ENCODE peak calls at places on chromosome 16, in six cellular contexts. P is heart left ventricle, R is GM12891, X is IMR-90, K is sigmoid colon, O is A549. H is an unnamed sample.

GRCh38 chr16:12182202-12182601 is 205.7 kb downstream of the SNX29 start:
- DNase-seq in P (no peak), R (no peak), X (no peak), K (no peak), O (no peak), H (no peak)

GRCh38 chr16:2023098-2023925 is 3.4 kb upstream of the NHERF2 start:
- DNase-seq in P (peak), R (peak), X (peak), K (peak), O (peak), H (peak)

GRCh38 chr16:80931985-80932720 is 74.5 kb downstream of the CMC2 start:
- DNase-seq in P (peak), R (peak), X (peak), K (peak), O (peak), H (no peak)

GRCh38 chr16:57627184-57627871 is 1.1 kb upstream of the ADGRG1 start:
- DNase-seq in P (no peak), R (no peak), X (peak), K (no peak), O (peak), H (no peak)

GRCh38 chr16:69150146-69150865 is 17.9 kb downstream of the UTP4 start:
- DNase-seq in P (no peak), R (peak), X (peak), K (no peak), O (peak), H (peak)

GRCh38 chr16:87068316-87068715 is 248.9 kb downstream of the C16orf95 start:
- DNase-seq in P (no peak), R (no peak), X (no peak), K (peak), O (no peak), H (no peak)

GRCh38 chr16:46906360-46907060 is 22.3 kb downstream of the GPT2 start:
- DNase-seq in P (no peak), R (no peak), X (no peak), K (no peak), O (no peak), H (no peak)

GRCh38 chr16:12403746-12404658 is 399.7 kb downstream of the CPPED1 start:
- DNase-seq in P (no peak), R (no peak), X (no peak), K (no peak), O (no peak), H (no peak)

GRCh38 chr16:27315333-27316037 is 1.7 kb downstream of the IL4R start:
- DNase-seq in P (peak), R (no peak), X (peak), K (peak), O (peak), H (no peak)

GRCh38 chr16:12318661-12319463 is 342.3 kb downstream of the SNX29 start:
- DNase-seq in P (no peak), R (no peak), X (peak), K (no peak), O (no peak), H (no peak)

GRCh38 chr16:27374794-27375499 is 27.0 kb upstream of the IL21R start:
- DNase-seq in P (peak), R (no peak), X (peak), K (peak), O (peak), H (peak)

GRCh38 chr16:59632266-59632855 is 898.2 kb upstream of the GOT2 start:
- DNase-seq in P (no peak), R (no peak), X (peak), K (no peak), O (peak), H (peak)

GRCh38 chr16:85554114-85554790 is 58.9 kb upstream of the GSE1 start:
- DNase-seq in P (peak), R (peak), X (peak), K (peak), O (peak), H (peak)

GRCh38 chr16:66008136-66008535 is 358.4 kb upstream of the CDH5 start:
- DNase-seq in P (no peak), R (no peak), X (no peak), K (no peak), O (no peak), H (no peak)

GRCh38 chr16:68300736-68301459 is 9.8 kb downstream of the SLC7A6OS start:
- DNase-seq in P (no peak), R (no peak), X (no peak), K (peak), O (no peak), H (no peak)

GRCh38 chr16:48462146-48462740 is 77.0 kb upstream of the SIAH1 start:
- DNase-seq in P (no peak), R (no peak), X (no peak), K (no peak), O (peak), H (no peak)

GRCh38 chr16:17343028-17343427 is 127.7 kb downstream of the XYLT1 start:
- DNase-seq in P (no peak), R (no peak), X (no peak), K (no peak), O (no peak), H (no peak)

GRCh38 chr16:71894229-71894920 is 956 bp upstream of the IST1 start:
- DNase-seq in P (peak), R (no peak), X (peak), K (peak), O (peak), H (peak)

GRCh38 chr16:84396537-84397008 is 28.2 kb downstream of the ATP2C2 start:
- DNase-seq in P (no peak), R (no peak), X (peak), K (no peak), O (peak), H (no peak)

GRCh38 chr16:61780161-61780560 is 256.1 kb downstream of the CDH8 start:
- DNase-seq in P (no peak), R (no peak), X (no peak), K (no peak), O (no peak), H (no peak)

GRCh38 chr16:13936596-13937081 is 16.7 kb downstream of the ERCC4 start:
- DNase-seq in P (peak), R (no peak), X (peak), K (no peak), O (peak), H (no peak)

GRCh38 chr16:68287276-68288251 is 23.2 kb downstream of the SLC7A6OS start:
- DNase-seq in P (peak), R (no peak), X (peak), K (peak), O (peak), H (no peak)

GRCh38 chr16:65069766-65070165 is 52.1 kb downstream of the CDH11 start:
- DNase-seq in P (no peak), R (no peak), X (peak), K (no peak), O (no peak), H (no peak)

GRCh38 chr16:66470556-66470955 is 43.5 kb downstream of the BEAN1 start:
- DNase-seq in P (no peak), R (no peak), X (no peak), K (peak), O (no peak), H (no peak)

GRCh38 chr16:55528974-55529373 is 20.1 kb downstream of the LPCAT2 start:
- DNase-seq in P (no peak), R (no peak), X (no peak), K (no peak), O (no peak), H (no peak)

GRCh38 chr16:27363797-27364196 is 38.2 kb upstream of the IL21R start:
- DNase-seq in P (no peak), R (no peak), X (no peak), K (peak), O (peak), H (peak)

GRCh38 chr16:11233727-11234376 is 22.2 kb downstream of the SOCS1 start:
- DNase-seq in P (no peak), R (no peak), X (no peak), K (no peak), O (no peak), H (no peak)

GRCh38 chr16:12891836-12892235 is 9.6 kb upstream of the SHISA9 start:
- DNase-seq in P (no peak), R (no peak), X (no peak), K (no peak), O (no peak), H (no peak)

GRCh38 chr16:87507351-87508069 is 14.7 kb upstream of the ZCCHC14 start:
- DNase-seq in P (no peak), R (no peak), X (no peak), K (no peak), O (no peak), H (no peak)

GRCh38 chr16:67391424-67392300 is 1.6 kb downstream of the TPPP3 start:
- DNase-seq in P (no peak), R (no peak), X (no peak), K (peak), O (peak), H (no peak)

GRCh38 chr16:85289760-85290625 is 177.7 kb upstream of the CIBAR2 start:
- DNase-seq in P (no peak), R (no peak), X (no peak), K (no peak), O (no peak), H (no peak)

GRCh38 chr16:9077001-9077809 is 14.2 kb upstream of the HAPSTR1 start:
- DNase-seq in P (no peak), R (no peak), X (peak), K (no peak), O (peak), H (peak)

GRCh38 chr16:66842765-66843164 is 1.4 kb upstream of the CA7 start:
- DNase-seq in P (no peak), R (no peak), X (peak), K (no peak), O (no peak), H (peak)

GRCh38 chr16:23339781-23340180 is 37.7 kb downstream of the SCNN1B start:
- DNase-seq in P (no peak), R (no peak), X (no peak), K (no peak), O (no peak), H (no peak)

GRCh38 chr16:17887963-17888362 is 417.2 kb upstream of the XYLT1 start:
- DNase-seq in P (no peak), R (no peak), X (no peak), K (no peak), O (no peak), H (no peak)

GRCh38 chr16:73058221-73058615 is 10.3 kb upstream of the ZFHX3 start:
- DNase-seq in P (peak), R (peak), X (no peak), K (no peak), O (no peak), H (peak)
- TF ChIP-seq POLR2A in P (no peak), R (no peak), X (no peak), K (no peak), O (no peak), H (no peak)

DNA sequence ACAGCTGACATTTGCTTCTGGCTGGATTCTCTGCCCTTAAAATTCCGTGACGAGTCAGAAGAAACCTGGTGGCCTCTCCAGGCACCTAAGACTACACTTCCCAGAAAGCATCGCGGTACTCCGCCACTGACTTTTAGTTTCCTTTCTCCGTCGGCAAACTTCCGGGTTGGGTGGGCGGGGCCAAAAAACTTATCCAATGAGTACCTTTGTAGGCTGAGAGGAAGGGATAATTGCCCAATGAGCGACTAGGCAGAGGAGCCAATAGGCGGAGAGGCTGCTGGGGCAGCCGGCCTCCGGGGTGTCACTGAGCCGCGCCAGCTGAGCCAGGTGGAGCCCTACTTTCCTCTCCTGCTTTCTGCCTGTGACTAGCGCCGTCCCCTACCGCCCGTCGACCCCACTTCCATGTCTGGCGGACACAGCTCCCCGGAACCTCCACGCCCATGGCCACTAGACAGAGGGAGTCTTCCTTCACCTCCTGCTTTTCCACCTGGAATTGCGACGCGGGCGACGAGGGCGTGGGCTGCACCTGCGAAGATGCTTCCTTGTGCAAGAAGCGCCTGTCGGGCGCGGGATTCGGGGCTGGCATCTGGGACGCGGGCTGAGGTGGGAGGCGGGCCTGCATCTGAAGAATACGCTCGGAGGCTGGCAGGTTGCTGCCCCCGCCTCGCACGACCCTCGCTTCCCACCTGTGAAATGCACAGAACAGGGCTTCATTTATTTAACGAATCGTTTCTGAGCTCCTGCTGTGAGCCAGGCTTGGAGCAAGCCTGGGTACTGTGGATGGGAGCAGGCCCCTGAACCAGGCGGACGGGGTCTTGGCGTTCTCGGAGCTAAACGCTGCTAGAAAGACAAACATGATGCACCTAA is 16.5 kb upstream of the ARHGAP17 start:
- DNase-seq in P (peak), R (peak), X (peak), K (peak), O (peak), H (peak)
- TF ChIP-seq POLR2A in P (peak), R (peak), X (peak), K (peak), O (peak), H (peak)

DNA sequence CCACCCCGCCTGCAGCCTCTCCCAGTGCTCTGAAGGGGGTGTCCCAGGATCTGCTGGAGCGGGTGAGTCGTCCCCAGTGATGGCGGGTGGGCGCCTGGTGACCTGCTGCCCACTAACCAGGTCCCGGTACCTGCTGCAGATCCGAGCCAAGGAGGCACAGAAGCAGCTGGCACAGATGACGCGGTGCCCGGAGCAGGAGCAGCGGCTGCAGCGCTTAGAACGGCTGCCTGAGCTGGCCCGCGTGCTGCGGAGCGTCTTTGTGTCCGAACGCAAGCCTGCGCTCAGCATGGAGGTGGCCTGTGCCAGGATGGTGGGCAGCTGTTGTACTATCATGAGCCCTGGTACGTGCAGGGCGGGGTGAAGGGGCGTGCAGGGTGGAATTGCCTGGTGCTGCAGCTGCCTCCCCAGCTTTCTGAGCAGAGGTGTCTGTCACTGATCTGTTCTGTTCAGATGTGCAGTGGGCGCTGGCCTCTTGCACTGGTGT is 3.6 kb downstream of the CDT1 start:
- DNase-seq in P (no peak), R (no peak), X (no peak), K (no peak), O (no peak), H (no peak)
- TF ChIP-seq POLR2A in P (no peak), R (no peak), X (no peak), K (no peak), O (no peak), H (no peak)

GRCh38 chr16:50067290-50067853 is 1.6 kb downstream of the HEATR3 start:
- DNase-seq in P (no peak), R (peak), X (peak), K (no peak), O (peak), H (peak)

GRCh38 chr16:50071075-50071671 is 5.4 kb downstream of the HEATR3 start:
- DNase-seq in P (no peak), R (no peak), X (no peak), K (no peak), O (no peak), H (peak)

GRCh38 chr16:50068550-50068949 is 2.8 kb downstream of the HEATR3 start:
- DNase-seq in P (no peak), R (no peak), X (peak), K (no peak), O (no peak), H (no peak)

GRCh38 chr16:50066482-50067289 is 916 bp downstream of the HEATR3 start:
- DNase-seq in P (no peak), R (no peak), X (no peak), K (no peak), O (no peak), H (no peak)

GRCh38 chr16:50069060-50069459 is 3.3 kb downstream of the HEATR3 start:
- DNase-seq in P (no peak), R (no peak), X (no peak), K (no peak), O (no peak), H (no peak)
- TF ChIP-seq POLR2A in P (no peak), R (no peak), X (no peak), K (no peak), O (no peak), H (no peak)

GRCh38 chr16:50315346-50315997 is 49.1 kb downstream of the ADCY7 start:
- DNase-seq in P (no peak), R (no peak), X (no peak), K (peak), O (no peak), H (no peak)
- TF ChIP-seq POLR2A in P (no peak), R (peak), X (no peak), K (no peak), O (no peak), H (no peak)

GRCh38 chr16:3573146-3573815 is 3.9 kb downstream of the NLRC3 start:
- DNase-seq in P (no peak), R (no peak), X (no peak), K (no peak), O (no peak), H (no peak)

GRCh38 chr16:3577302-3577752 is at the start of gene NLRC3:
- DNase-seq in P (no peak), R (no peak), X (no peak), K (no peak), O (no peak), H (no peak)

GRCh38 chr16:3574195-3574594 is 3.0 kb downstream of the NLRC3 start:
- DNase-seq in P (no peak), R (no peak), X (no peak), K (no peak), O (no peak), H (no peak)

GRCh38 chr16:3576211-3576610 is 992 bp downstream of the NLRC3 start:
- DNase-seq in P (no peak), R (no peak), X (no peak), K (no peak), O (no peak), H (no peak)

DNA sequence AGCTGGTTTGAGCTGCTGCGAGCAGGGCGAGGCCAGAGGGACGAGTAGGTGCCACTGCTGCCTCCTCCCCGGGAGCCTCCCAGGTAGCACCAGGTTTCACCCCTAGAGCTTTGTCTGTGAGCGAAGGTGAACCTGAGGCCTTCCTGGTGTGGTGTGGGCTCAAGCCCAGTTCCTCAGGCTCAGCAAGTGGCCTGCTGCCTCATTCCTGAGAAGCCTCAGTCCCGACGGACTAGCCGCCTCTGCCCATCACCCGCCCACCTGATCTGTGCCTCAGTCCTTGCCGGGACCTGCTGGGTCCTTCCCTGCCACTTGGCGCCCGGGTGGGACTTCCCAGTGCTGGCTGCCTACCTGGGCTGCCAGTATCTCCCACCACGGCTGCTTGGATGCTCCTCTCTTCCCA is 1.7 kb downstream of the NLRC3 start:
- DNase-seq in P (no peak), R (no peak), X (no peak), K (no peak), O (no peak), H (no peak)
- TF ChIP-seq POLR2A in P (no peak), R (no peak), X (no peak), K (no peak), O (no peak), H (no peak)

DNA sequence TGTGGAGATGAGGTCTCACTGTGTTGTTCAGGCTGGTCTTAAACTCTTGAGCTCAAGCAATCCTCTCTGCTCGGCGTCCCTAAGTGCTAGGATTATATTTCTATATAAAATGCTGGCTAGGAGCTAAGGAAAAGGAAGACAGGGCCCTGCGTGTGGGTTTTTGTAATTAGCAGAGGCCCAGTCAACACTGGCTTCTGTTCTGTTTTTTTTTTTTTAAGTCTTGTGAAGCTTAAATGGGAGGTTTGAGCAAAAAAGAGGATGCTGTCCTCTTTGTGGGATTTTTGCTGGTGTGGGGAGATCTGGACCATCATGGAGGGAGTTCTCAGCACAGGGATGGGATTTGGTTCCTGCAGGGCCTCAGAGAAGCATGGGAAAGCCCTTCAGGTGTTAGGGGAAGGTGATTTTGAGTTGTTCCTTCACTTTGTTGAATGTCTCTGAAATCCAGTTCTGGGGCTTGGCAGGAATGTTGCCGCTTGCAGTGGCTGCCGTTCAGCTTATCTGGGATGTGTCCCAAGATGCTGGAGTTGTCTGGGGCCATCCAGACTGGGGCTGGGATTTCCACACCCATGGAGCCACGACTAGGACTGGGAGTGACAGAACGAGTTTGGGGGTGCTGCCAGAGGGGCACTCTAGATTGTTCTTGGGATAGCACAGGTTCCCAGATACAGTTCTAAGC is 4.2 kb downstream of the PYCARD start:
- DNase-seq in P (no peak), R (no peak), X (no peak), K (no peak), O (no peak), H (no peak)
- TF ChIP-seq POLR2A in P (no peak), R (peak), X (peak), K (no peak), O (no peak), H (no peak)

GRCh38 chr16:275041-275621 is 613 bp downstream of the RGS11 start:
- DNase-seq in P (no peak), R (peak), X (no peak), K (no peak), O (no peak), H (no peak)
- TF ChIP-seq POLR2A in P (no peak), R (no peak), X (no peak), K (no peak), O (no peak), H (no peak)

DNA sequence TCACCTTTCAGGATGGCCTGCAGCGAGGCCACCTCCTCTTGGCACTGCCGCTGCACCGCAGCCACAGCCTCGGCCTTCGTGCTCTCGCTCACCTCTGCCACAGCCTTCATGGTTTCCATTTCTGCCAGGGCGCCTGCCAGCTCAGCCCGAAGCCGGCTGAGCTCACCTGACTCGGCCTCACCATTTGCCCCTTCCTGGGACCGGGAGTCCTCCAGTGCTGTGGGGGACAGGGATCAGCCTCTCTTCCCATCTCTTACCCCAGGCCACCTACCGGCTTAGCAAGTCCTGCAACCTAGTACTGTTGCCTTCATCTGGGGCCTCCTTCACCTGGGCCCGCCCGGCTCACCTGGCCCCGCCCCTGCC is 658 bp downstream of the RABEP2 start:
- DNase-seq in P (no peak), R (no peak), X (no peak), K (no peak), O (no peak), H (no peak)
- TF ChIP-seq POLR2A in P (no peak), R (no peak), X (no peak), K (no peak), O (no peak), H (no peak)